ENCODE peak calls at places on chromosomes 11 and 22, in seven cellular contexts. P is effector CD4-positive, alpha-beta T cell; Z is ELR; W is non-pigmented ciliary epithelial cell; U is body of pancreas; E is fibroblast of pulmonary artery; R is DMS153. S is an unnamed sample.
A peak's percentile ranks its signal among the peaks of the same experiment; 100 is the strongest.

GRCh38 chr22:44139773-44140172 is 41.0 kb upstream of the PARVG start:
- DNase-seq in U (peak; percentile 33), Z (no peak), E (no peak), P (no peak), R (peak; percentile 62), W (no peak), S (no peak)

GRCh38 chr22:26515938-26516337 is 3.7 kb upstream of the TFIP11 start:
- DNase-seq in R (no peak), W (no peak), U (no peak), P (no peak), E (no peak), Z (no peak), S (no peak)

GRCh38 chr11:47605921-47606320 is 11.7 kb upstream of the C1QTNF4 start:
- DNase-seq in R (no peak), U (no peak), W (no peak), Z (no peak), E (no peak), P (no peak), S (no peak)

GRCh38 chr11:83025267-83025704 is 46.4 kb downstream of the RAB30 start:
- DNase-seq in P (no peak), W (no peak), Z (peak; percentile 33), E (no peak), U (no peak), R (peak; percentile 81), S (no peak)

GRCh38 chr11:702731-703461 is 3.1 kb upstream of the EPS8L2 start:
- DNase-seq in R (no peak), U (peak; percentile 87), E (no peak), W (no peak), P (no peak), Z (no peak), S (no peak)

GRCh38 chr11:75627879-75628668 is 40.8 kb downstream of the MAP6 start:
- DNase-seq in W (no peak), U (no peak), Z (peak; percentile 40), P (no peak), E (peak; percentile 45), R (no peak), S (no peak)

GRCh38 chr22:46023558-46023981 is 46.6 kb upstream of the WNT7B start:
- DNase-seq in E (peak; percentile 63), U (peak; percentile 2), R (no peak), P (no peak), Z (peak; percentile 67), W (no peak), S (no peak)

GRCh38 chr11:47107709-47108108 is 69.0 kb downstream of the ARFGAP2 start:
- DNase-seq in R (no peak), U (no peak), Z (no peak), W (no peak), E (no peak), P (no peak), S (no peak)

GRCh38 chr11:76745059-76745376 is 38.1 kb upstream of the TSKU start:
- DNase-seq in R (no peak), U (no peak), P (no peak), W (no peak), Z (no peak), E (no peak), S (no peak)

GRCh38 chr11:95715777-95716241 is 73.8 kb downstream of the FAM76B start:
- DNase-seq in Z (no peak), W (no peak), R (no peak), P (no peak), E (peak; percentile 56), U (no peak), S (peak; percentile 63)

GRCh38 chr22:37260396-37260795 is 16.3 kb upstream of the RAC2 start:
- DNase-seq in E (no peak), Z (no peak), W (no peak), P (no peak), R (no peak), U (no peak), S (no peak)

GRCh38 chr22:46563381-46564083 is 26.1 kb upstream of the CELSR1 start:
- DNase-seq in P (peak; percentile 66), E (peak; percentile 62), U (peak; percentile 88), W (no peak), Z (peak; percentile 65), R (peak; percentile 85), S (peak; percentile 26)

GRCh38 chr11:57460756-57461749 is 725 bp downstream of the RTN4RL2 start:
- DNase-seq in W (no peak), U (peak; percentile 44), R (no peak), P (no peak), E (no peak), Z (no peak), S (no peak)

GRCh38 chr11:131441398-131441797 is 71.0 kb downstream of the NTM start:
- DNase-seq in U (no peak), Z (no peak), R (no peak), W (no peak), P (no peak), E (no peak), S (no peak)

GRCh38 chr11:88174627-88175003 is 628 bp downstream of the RAB38 start:
- DNase-seq in Z (peak; percentile 91), P (no peak), U (peak; percentile 70), E (peak; percentile 92), W (peak; percentile 9), R (no peak), S (no peak)

GRCh38 chr11:99766816-99767215 is 746.1 kb downstream of the CNTN5 start:
- DNase-seq in W (no peak), R (no peak), U (no peak), P (no peak), Z (peak; percentile 37), E (peak; percentile 8), S (no peak)

GRCh38 chr11:48000432-48000831 is 20.1 kb downstream of the PTPRJ start:
- DNase-seq in W (no peak), Z (no peak), P (no peak), U (no peak), E (no peak), R (no peak), S (no peak)

GRCh38 chr11:115606223-115607220 is 102.3 kb upstream of the CADM1 start:
- DNase-seq in Z (no peak), U (peak; percentile 59), P (no peak), W (no peak), E (peak; percentile 3), R (no peak), S (no peak)

GRCh38 chr22:49594078-49594477 is 233.6 kb downstream of the BRD1 start:
- DNase-seq in Z (no peak), R (no peak), E (no peak), P (no peak), W (no peak), U (no peak), S (no peak)

GRCh38 chr11:2295971-2296912 is 5.5 kb downstream of the C11orf21 start:
- DNase-seq in U (no peak), P (no peak), Z (no peak), W (no peak), R (no peak), E (no peak), S (no peak)

GRCh38 chr11:134272381-134273316 is 3.5 kb upstream of the GLB1L3 start:
- DNase-seq in E (peak; percentile 84), R (peak; percentile 55), P (no peak), W (no peak), U (no peak), Z (no peak), S (no peak)

GRCh38 chr22:44143117-44143495 is 37.6 kb upstream of the PARVG start:
- DNase-seq in R (peak; percentile 32), P (no peak), U (peak; percentile 23), Z (no peak), W (no peak), E (no peak), S (no peak)

GRCh38 chr11:19939415-19939929 is 220.8 kb downstream of the DBX1 start:
- DNase-seq in R (no peak), E (no peak), Z (no peak), P (no peak), U (no peak), W (no peak), S (no peak)

GRCh38 chr11:64504999-64505398 is 86.0 kb upstream of the SLC22A12 start:
- DNase-seq in E (no peak), W (no peak), R (no peak), U (no peak), Z (no peak), P (no peak), S (no peak)

GRCh38 chr11:33195391-33196190 is 34.3 kb upstream of the CSTF3 start:
- DNase-seq in P (no peak), Z (peak; percentile 29), E (peak; percentile 42), W (no peak), R (no peak), U (no peak), S (no peak)

GRCh38 chr11:69280994-69281393 is 13.0 kb upstream of the MYEOV start:
- DNase-seq in P (no peak), Z (peak; percentile 88), E (peak; percentile 64), R (no peak), W (peak; percentile 42), U (peak; percentile 52), S (no peak)

GRCh38 chr22:20212754-20213699 is 55.1 kb downstream of the RTN4R start:
- DNase-seq in P (no peak), Z (no peak), E (no peak), U (no peak), R (no peak), W (no peak), S (peak; percentile 74)

GRCh38 chr11:74316772-74317505 is 5.5 kb upstream of the P4HA3 start:
- DNase-seq in Z (peak; percentile 13), U (no peak), W (no peak), R (no peak), P (no peak), E (no peak), S (no peak)

GRCh38 chr11:125593113-125593761 is 585 bp downstream of the STT3A start:
- DNase-seq in W (no peak), U (peak; percentile 19), R (no peak), Z (peak; percentile 74), P (no peak), E (peak; percentile 39), S (no peak)

GRCh38 chr11:114132427-114132826 is 72.9 kb downstream of the ZBTB16 start:
- DNase-seq in U (no peak), P (no peak), E (peak; percentile 44), R (peak; percentile 67), W (no peak), Z (no peak), S (no peak)

GRCh38 chr11:101576536-101576935 is 7.3 kb downstream of the TRPC6 start:
- DNase-seq in R (no peak), P (no peak), Z (no peak), E (no peak), U (no peak), W (no peak), S (no peak)

GRCh38 chr22:46104170-46104880 is 46.0 kb upstream of the PPARA start:
- DNase-seq in P (no peak), W (no peak), R (no peak), Z (no peak), E (no peak), U (peak; percentile 91), S (no peak)

GRCh38 chr22:39314251-39314971 is 5.0 kb downstream of the RPL3 start:
- DNase-seq in P (no peak), Z (peak; percentile 49), U (peak; percentile 59), R (no peak), E (no peak), W (no peak), S (no peak)

S was measured in occipital lobe.